ENCODE peak calls at places on chromosome 2, in eight cellular contexts. M is endothelial cell; Y is tibial artery; R is AG04449; A is activated T-helper 1 cell treated with Interleukin-2 at 50 U/mL for 16 hours; N is stimulated activated CD8-positive, alpha-beta memory T cell treated with anti-CD3 and anti-CD28 coated beads, Interleukin-7, amount 100 ng/mL, for 48 hours; F is HCEC 1CT; B is kidney. K is an unnamed sample.

GRCh38 chr2:201536046-201536445 is 84.5 kb downstream of the STRADB start:
- DNase-seq in M (no peak), N (no peak), B (no peak), R (no peak), F (no peak), A (no peak), Y (no peak), K (no peak)

GRCh38 chr2:71891155-71891554 is 256.5 kb downstream of the CYP26B1 start:
- DNase-seq in F (no peak), Y (no peak), A (no peak), N (no peak), B (no peak), M (no peak), R (no peak), K (no peak)

GRCh38 chr2:84389794-84390193 is 69.3 kb downstream of the SUCLG1 start:
- DNase-seq in Y (no peak), B (no peak), M (no peak), R (no peak), N (no peak), A (no peak), F (no peak), K (no peak)

GRCh38 chr2:88831792-88832248 is 140.3 kb downstream of the RPIA start:
- DNase-seq in N (no peak), F (peak), M (peak), B (no peak), R (no peak), Y (no peak), A (no peak), K (no peak)

GRCh38 chr2:199460101-199460671 is 2.4 kb upstream of the SATB2 start:
- DNase-seq in F (peak), B (no peak), A (no peak), R (no peak), Y (no peak), N (no peak), M (no peak), K (no peak)

GRCh38 chr2:25491966-25492532 is 150.3 kb upstream of the DNMT3A start:
- DNase-seq in B (no peak), N (no peak), Y (no peak), M (no peak), A (no peak), R (no peak), F (peak), K (no peak)

GRCh38 chr2:9225806-9226205 is 19.2 kb downstream of the ASAP2 start:
- DNase-seq in A (no peak), B (no peak), M (no peak), N (no peak), R (no peak), F (no peak), Y (no peak), K (no peak)

GRCh38 chr2:54862229-54862628 is 138.8 kb downstream of the EML6 start:
- DNase-seq in M (no peak), B (no peak), R (no peak), Y (no peak), A (no peak), F (no peak), N (no peak), K (no peak)

GRCh38 chr2:189409136-189409535 is 32.1 kb upstream of the WDR75 start:
- DNase-seq in B (no peak), N (no peak), F (peak), A (no peak), M (no peak), Y (no peak), R (no peak), K (no peak)

GRCh38 chr2:177076636-177077179 is 135.9 kb upstream of the HNRNPA3 start:
- DNase-seq in F (no peak), Y (no peak), M (no peak), R (no peak), N (no peak), A (no peak), B (no peak), K (no peak)

GRCh38 chr2:234075947-234076346 is 25.4 kb downstream of the SPP2 start:
- DNase-seq in F (no peak), B (no peak), N (no peak), Y (no peak), A (no peak), R (no peak), M (no peak), K (no peak)

GRCh38 chr2:109531221-109531620 is 82.5 kb downstream of the SEPTIN10 start:
- DNase-seq in R (no peak), Y (no peak), N (no peak), F (no peak), A (no peak), M (no peak), B (no peak), K (no peak)

GRCh38 chr2:45928946-45929345 is 277.5 kb downstream of the PRKCE start:
- DNase-seq in B (no peak), N (no peak), Y (no peak), R (no peak), F (no peak), M (no peak), A (no peak), K (no peak)

GRCh38 chr2:9153589-9153988 is 53.0 kb upstream of the ASAP2 start:
- DNase-seq in Y (peak), R (no peak), M (no peak), A (no peak), N (no peak), B (peak), F (no peak), K (no peak)

GRCh38 chr2:201971516-201972228 is 62.0 kb upstream of the FZD7 start:
- DNase-seq in M (no peak), R (peak), A (no peak), Y (no peak), B (peak), F (no peak), N (no peak), K (no peak)

GRCh38 chr2:20666114-20666363 is 905 bp upstream of the GDF7 start:
- DNase-seq in Y (peak), N (no peak), F (no peak), R (no peak), B (no peak), A (no peak), M (no peak), K (no peak)

GRCh38 chr2:127525692-127526141 is 572 bp downstream of the IWS1 start:
- DNase-seq in F (peak), A (no peak), R (peak), B (no peak), M (peak), Y (no peak), N (no peak), K (no peak)

GRCh38 chr2:67463810-67464209 is 66.7 kb downstream of the ETAA1 start:
- DNase-seq in R (no peak), Y (no peak), B (no peak), M (no peak), F (no peak), N (no peak), A (no peak), K (no peak)

GRCh38 chr2:216657086-216657855 is 24.1 kb downstream of the IGFBP2 start:
- DNase-seq in R (no peak), N (no peak), B (peak), A (no peak), M (no peak), F (no peak), Y (no peak), K (no peak)

GRCh38 chr2:68418855-68419254 is 48.2 kb downstream of the FBXO48 start:
- DNase-seq in B (peak), F (no peak), N (no peak), R (no peak), Y (no peak), A (no peak), M (no peak), K (no peak)

GRCh38 chr2:42556351-42556890 is 12.0 kb upstream of the MTA3 start:
- DNase-seq in R (no peak), N (no peak), F (no peak), B (no peak), A (no peak), Y (no peak), M (no peak), K (no peak)

GRCh38 chr2:187310696-187311095 is 137.4 kb downstream of the CALCRL start:
- DNase-seq in M (no peak), F (peak), A (no peak), Y (no peak), R (no peak), N (no peak), B (no peak), K (no peak)

GRCh38 chr2:45459860-45460259 is 151.2 kb downstream of the SRBD1 start:
- DNase-seq in R (no peak), M (no peak), N (no peak), A (no peak), F (no peak), B (no peak), Y (no peak), K (no peak)

GRCh38 chr2:238339395-238339780 is 19.1 kb downstream of the TRAF3IP1 start:
- DNase-seq in M (no peak), F (no peak), B (no peak), Y (no peak), A (no peak), R (no peak), N (no peak), K (no peak)

GRCh38 chr2:97995026-97995733 is 568 bp downstream of the TMEM131 start:
- DNase-seq in A (peak), F (peak), Y (peak), M (peak), R (no peak), B (peak), N (peak), K (peak)

GRCh38 chr2:108403494-108403893 is 25.7 kb downstream of the SULT1C4 start:
- DNase-seq in R (peak), B (no peak), F (peak), A (no peak), M (no peak), Y (no peak), N (no peak), K (no peak)

GRCh38 chr2:149819356-149819957 is 231.9 kb upstream of the MMADHC start:
- DNase-seq in Y (no peak), F (no peak), R (no peak), B (no peak), N (no peak), M (no peak), A (no peak), K (no peak)

GRCh38 chr2:64923385-64923710 is 65.9 kb upstream of the SLC1A4 start:
- DNase-seq in M (no peak), R (no peak), F (no peak), A (no peak), Y (no peak), N (no peak), B (no peak), K (no peak)

GRCh38 chr2:160952462-160952861 is 207.8 kb upstream of the TANK start:
- DNase-seq in F (peak), N (no peak), B (peak), M (no peak), A (no peak), Y (peak), R (no peak), K (no peak)

GRCh38 chr2:150625300-150625699 is 137.8 kb upstream of the RND3 start:
- DNase-seq in F (peak), B (no peak), M (no peak), A (no peak), R (no peak), N (no peak), Y (no peak), K (no peak)

GRCh38 chr2:74379851-74380789 is at the start of gene DCTN1:
- DNase-seq in N (no peak), A (no peak), R (peak), Y (no peak), M (peak), B (peak), F (peak), K (no peak)

GRCh38 chr2:150425121-150425559 is 62.3 kb downstream of the RND3 start:
- DNase-seq in F (no peak), B (no peak), M (peak), Y (no peak), A (no peak), N (no peak), R (no peak), K (no peak)

GRCh38 chr2:3217646-3218045 is 160.0 kb downstream of the EIPR1 start:
- DNase-seq in N (no peak), F (no peak), Y (no peak), R (no peak), A (no peak), M (no peak), B (no peak), K (no peak)

GRCh38 chr2:96493072-96493471 is 12.1 kb downstream of the NEURL3 start:
- DNase-seq in F (no peak), R (no peak), N (no peak), Y (no peak), A (no peak), M (no peak), B (no peak), K (no peak)

GRCh38 chr2:219836647-219837177 is 209.3 kb downstream of the SLC4A3 start:
- DNase-seq in R (no peak), B (no peak), Y (no peak), M (no peak), N (no peak), F (no peak), A (no peak), K (no peak)

K was measured in effector memory CD4-positive, alpha-beta T cell.